ENCODE peak calls at places on chromosomes 12 and 14, in six cellular contexts. C is GM10248, J is psoas muscle, A is osteocyte, R is astrocyte of the cerebellum, V is lung. O is an unnamed sample.

GRCh38 chr14:70685480-70686197 is 43.9 kb downstream of the TTC9 start:
- DNase-seq in A (no peak), R (peak), J (no peak), C (no peak), V (no peak), O (no peak)

GRCh38 chr12:109632299-109632698 is 58.7 kb downstream of the MVK start:
- DNase-seq in R (no peak), J (no peak), C (no peak), A (no peak), V (no peak), O (no peak)

GRCh38 chr14:68543516-68543915 is 249.4 kb downstream of the ZFP36L1 start:
- DNase-seq in R (no peak), J (no peak), V (peak), A (no peak), C (no peak), O (no peak)

GRCh38 chr14:55819610-55820304 is 239.8 kb downstream of the KTN1 start:
- DNase-seq in A (no peak), J (no peak), V (no peak), R (no peak), C (peak), O (no peak)

GRCh38 chr12:109385339-109386078 is 37.8 kb downstream of the MYO1H start:
- DNase-seq in C (peak), A (no peak), J (peak), R (peak), V (no peak), O (no peak)

GRCh38 chr12:8038659-8039114 is 6.2 kb downstream of the FOXJ2 start:
- DNase-seq in J (peak), A (no peak), R (no peak), C (no peak), V (peak), O (no peak)

GRCh38 chr12:9760699-9761406 is at the start of gene CD69:
- DNase-seq in V (no peak), C (peak), J (no peak), A (no peak), R (no peak), O (no peak)

GRCh38 chr12:119296535-119296934 is 38.0 kb upstream of the CCDC60 start:
- DNase-seq in R (no peak), J (no peak), C (no peak), A (no peak), V (no peak), O (no peak)

GRCh38 chr14:23124337-23124954 is 5.4 kb upstream of the CEBPE start:
- DNase-seq in C (no peak), V (no peak), R (no peak), J (no peak), A (no peak), O (no peak)

GRCh38 chr14:74566174-74567125 is 45.6 kb downstream of the LTBP2 start:
- DNase-seq in J (peak), V (no peak), R (no peak), C (no peak), A (no peak), O (no peak)

GRCh38 chr12:12201274-12201758 is 65.5 kb downstream of the LRP6 start:
- DNase-seq in V (no peak), A (no peak), R (no peak), C (peak), J (peak), O (no peak)

GRCh38 chr12:110932048-110932447 is 11.7 kb upstream of the MYL2 start:
- DNase-seq in J (no peak), V (no peak), C (no peak), R (no peak), A (no peak), O (no peak)

GRCh38 chr14:20652996-20653975 is 11.8 kb upstream of the OR6S1 start:
- DNase-seq in V (no peak), J (no peak), R (no peak), C (peak), A (no peak), O (no peak)

GRCh38 chr12:5088586-5089264 is 45.0 kb downstream of the KCNA5 start:
- DNase-seq in A (no peak), C (no peak), V (no peak), J (no peak), R (no peak), O (no peak)

GRCh38 chr14:78022059-78022458 is 148.1 kb upstream of the NRXN3 start:
- DNase-seq in J (peak), A (peak), C (peak), V (peak), R (peak), O (no peak)

GRCh38 chr14:104195854-104196253 is 57.5 kb downstream of the KIF26A start:
- DNase-seq in A (no peak), J (no peak), R (no peak), C (no peak), V (no peak), O (no peak)

GRCh38 chr12:28390716-28391452 is 200.6 kb downstream of the CCDC91 start:
- DNase-seq in J (no peak), C (no peak), V (no peak), R (no peak), A (no peak), O (no peak)

GRCh38 chr12:120060196-120060595 is 56.4 kb downstream of the RAB35 start:
- DNase-seq in V (no peak), J (no peak), A (no peak), C (no peak), R (no peak), O (no peak)

GRCh38 chr14:91145396-91146160 is 31.7 kb downstream of the DGLUCY start:
- DNase-seq in R (no peak), A (no peak), J (no peak), C (no peak), V (no peak), O (no peak)

GRCh38 chr14:61940669-61941420 is 178.6 kb downstream of the SNAPC1 start:
- DNase-seq in V (no peak), J (no peak), C (no peak), A (no peak), R (no peak), O (no peak)

DNA sequence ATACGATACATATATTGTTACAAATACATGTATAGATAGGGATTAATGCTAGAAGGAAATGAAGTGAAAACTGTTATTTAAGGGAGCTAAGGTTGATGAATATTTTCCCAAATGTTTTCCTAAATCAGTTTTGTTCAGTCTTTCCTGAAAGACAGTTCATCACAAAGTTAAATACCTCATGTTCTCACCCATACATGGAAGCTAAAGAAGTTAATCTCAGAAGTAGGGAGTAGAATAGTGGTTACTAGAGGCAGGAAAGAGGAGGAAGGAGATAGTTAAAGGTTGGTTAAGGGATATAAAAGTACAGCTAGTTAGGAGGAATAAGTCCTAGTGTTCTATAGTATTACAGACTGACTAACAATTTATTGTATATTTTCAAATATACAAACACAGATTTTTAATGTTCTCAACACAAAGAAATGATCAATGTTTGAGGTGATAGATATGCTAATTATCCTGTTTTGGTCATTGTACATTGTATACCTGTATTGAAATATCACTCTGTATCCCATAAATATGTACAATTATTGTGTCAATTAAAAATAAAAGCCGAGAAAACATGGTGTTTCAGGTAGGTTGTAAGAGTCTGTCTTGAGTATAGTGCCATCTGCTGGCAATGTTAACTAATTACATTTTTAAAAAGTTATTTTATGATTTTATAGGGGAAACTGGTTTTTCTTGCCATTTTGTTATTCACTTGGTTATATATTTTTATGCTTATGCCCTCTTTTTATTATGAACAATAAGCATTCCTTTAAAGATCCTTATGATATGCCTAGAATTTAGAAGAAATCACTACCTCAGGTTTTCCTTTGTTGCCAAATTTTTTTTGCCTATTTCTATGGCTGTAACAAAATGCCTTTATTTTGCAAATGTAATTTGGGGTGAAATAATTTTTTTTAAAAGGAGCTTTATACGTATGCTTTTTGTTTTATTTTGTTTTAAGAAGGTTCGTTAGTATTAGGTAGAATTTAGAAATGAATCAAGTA is 26.9 kb downstream of the ZDHHC17 start:
- DNase-seq in V (no peak), C (peak), R (peak), A (no peak), J (no peak), O (no peak)
- TF ChIP-seq CTCF in V (peak), C (peak), R (peak), A (peak), J (peak), O (peak)

GRCh38 chr12:112524676-112525425 is 106.1 kb downstream of the PTPN11 start:
- DNase-seq in R (peak), J (no peak), V (no peak), A (no peak), C (no peak), O (no peak)
- TF ChIP-seq CTCF in R (peak), J (no peak), V (no peak), A (peak), C (no peak), O (peak)

GRCh38 chr12:93572712-93573551 is 457 bp downstream of the SOCS2 start:
- DNase-seq in C (peak), J (peak), A (no peak), R (no peak), V (no peak), O (no peak)

GRCh38 chr12:93571854-93572711 is at the start of gene SOCS2:
- DNase-seq in R (no peak), A (peak), V (no peak), C (peak), J (peak), O (peak)

GRCh38 chr12:93570552-93571359 is 1.7 kb upstream of the SOCS2 start:
- DNase-seq in J (peak), R (peak), V (peak), A (peak), C (peak), O (peak)

GRCh38 chr12:93569656-93570551 is 2.6 kb upstream of the SOCS2 start:
- DNase-seq in R (peak), V (peak), C (peak), A (peak), J (peak), O (peak)

GRCh38 chr12:93571360-93571853 is 1.1 kb upstream of the SOCS2 start:
- DNase-seq in R (no peak), A (peak), C (peak), J (peak), V (peak), O (peak)
- TF ChIP-seq CTCF in R (peak), A (peak), C (peak), J (no peak), V (no peak), O (peak)

GRCh38 chr14:96058606-96059200 is 19.5 kb downstream of the C14orf132 start:
- DNase-seq in A (no peak), V (no peak), C (no peak), R (no peak), J (no peak), O (peak)

GRCh38 chr14:96055065-96055752 is 16.0 kb downstream of the C14orf132 start:
- DNase-seq in R (no peak), C (no peak), V (no peak), A (peak), J (no peak), O (no peak)

GRCh38 chr14:96055753-96056508 is 16.8 kb downstream of the C14orf132 start:
- DNase-seq in R (no peak), C (no peak), J (no peak), V (no peak), A (peak), O (no peak)

GRCh38 chr14:96057738-96058137 is 18.6 kb downstream of the C14orf132 start:
- DNase-seq in J (no peak), V (no peak), C (no peak), R (no peak), A (peak), O (no peak)

GRCh38 chr14:96056509-96057422 is 17.6 kb downstream of the C14orf132 start:
- DNase-seq in C (no peak), J (no peak), R (no peak), A (peak), V (no peak), O (no peak)
- TF ChIP-seq CTCF in C (peak), J (no peak), R (peak), A (peak), V (no peak), O (no peak)

GRCh38 chr12:15601210-15601800 is 187.9 kb downstream of the EPS8 start:
- DNase-seq in V (no peak), J (no peak), R (peak), A (no peak), C (no peak), O (no peak)
- TF ChIP-seq CTCF in V (no peak), J (no peak), R (no peak), A (no peak), C (no peak), O (no peak)

O was measured in type B pancreatic cell.